ENCODE peak calls at places on chromosomes 12 and 14, in six cellular contexts. D, U, W, J, G and I are unnamed samples.

GRCh38 chr12:110776410-110776809 is 33.7 kb upstream of the PPP1CC start:
- DNase-seq in D (no peak), U (no peak), W (no peak), J (no peak), G (no peak), I (peak; percentile 26)

GRCh38 chr14:36069535-36069900 is 107.0 kb downstream of the PTCSC3 start:
- DNase-seq in D (no peak), U (peak; percentile 32), W (no peak), J (no peak), G (no peak), I (peak; percentile 55)

GRCh38 chr12:131621701-131622421 is 89.0 kb upstream of the SFSWAP start:
- DNase-seq in D (no peak), U (no peak), W (no peak), J (no peak), G (no peak), I (no peak)

GRCh38 chr12:14960548-14961465 is 594 bp downstream of the ARHGDIB start:
- DNase-seq in D (peak; percentile 60), U (no peak), W (no peak), J (no peak), G (peak; percentile 72), I (no peak)

GRCh38 chr12:31585271-31585670 is 5.7 kb downstream of the DENND5B start:
- DNase-seq in D (no peak), U (peak; percentile 73), W (no peak), J (no peak), G (no peak), I (no peak)

GRCh38 chr14:94681300-94682060 is 69.3 kb downstream of the SERPINA3 start:
- DNase-seq in D (no peak), U (peak; percentile 32), W (peak; percentile 62), J (no peak), G (peak; percentile 48), I (peak; percentile 16)

GRCh38 chr12:2673966-2674810 is 120.6 kb upstream of the FKBP4 start:
- DNase-seq in D (no peak), U (no peak), W (peak; percentile 64), J (no peak), G (no peak), I (no peak)

GRCh38 chr14:81435578-81436295 is 35.6 kb upstream of the STON2 start:
- DNase-seq in D (peak; percentile 31), U (peak; percentile 11), W (no peak), J (no peak), G (peak; percentile 55), I (peak; percentile 49)

GRCh38 chr12:45257185-45257585 is 41.3 kb downstream of the ANO6 start:
- DNase-seq in D (no peak), U (no peak), W (no peak), J (no peak), G (no peak), I (no peak)

DNA sequence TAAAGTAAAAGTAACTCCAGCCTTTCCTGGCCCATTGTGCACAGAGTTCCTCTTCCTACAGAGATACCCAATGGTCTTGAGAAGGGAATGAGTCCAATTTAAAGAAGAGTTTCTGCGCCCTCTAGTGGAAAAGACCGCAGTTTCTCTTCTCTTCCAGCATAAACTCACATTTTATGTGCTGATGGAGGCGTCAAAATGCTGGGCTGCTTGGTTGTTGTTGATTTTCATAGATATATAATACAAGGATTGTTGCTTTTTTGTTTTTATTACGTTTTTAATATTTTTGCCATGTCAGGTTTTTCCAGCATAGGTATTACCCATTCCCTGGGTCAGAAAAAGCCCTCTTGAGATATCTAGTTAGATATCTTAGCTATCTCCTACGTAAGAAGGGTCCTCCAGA is 356.9 kb upstream of the STXBP6 start:
- DNase-seq in D (no peak), U (peak; percentile 22), W (no peak), J (no peak), G (peak; percentile 48), I (no peak)
- TF ChIP-seq CTCF in D (peak; percentile 44), U (peak; percentile 45), W (no peak), J (peak; percentile 39), G (no peak), I (peak; percentile 49)

DNA sequence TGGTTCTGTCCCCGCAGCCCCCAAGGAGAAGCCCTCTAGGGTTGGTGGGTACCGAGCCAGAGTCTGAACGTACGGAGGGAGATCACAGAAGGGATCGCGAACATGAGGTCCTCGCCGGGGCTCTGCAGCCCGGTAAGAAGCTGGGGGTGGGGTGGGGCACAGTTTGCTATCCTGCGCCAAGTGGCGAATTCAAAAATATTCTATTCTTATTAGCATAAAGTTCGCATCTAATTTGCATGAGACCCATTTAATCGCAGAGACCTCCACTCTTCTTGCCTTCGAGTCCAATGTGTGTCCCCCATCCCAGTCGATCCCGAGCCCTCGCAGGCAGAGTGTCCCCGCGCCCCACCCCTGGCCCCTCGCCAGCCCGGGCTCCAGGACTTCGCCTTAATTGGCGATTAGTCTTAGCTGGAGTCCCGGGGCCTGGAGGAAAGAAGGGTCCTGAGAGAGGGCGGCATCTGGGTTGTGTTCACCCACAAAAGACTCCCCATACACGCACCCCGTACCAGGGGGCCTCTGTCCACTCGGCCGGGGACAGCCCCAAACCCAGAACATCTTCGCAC is 601 bp upstream of the ARHGEF25 start:
- DNase-seq in D (peak; percentile 74), U (no peak), W (peak; percentile 85), J (no peak), G (no peak), I (no peak)
- H3K4me3 ChIP-seq in D (peak overlapping the region; percentile 76), U (peak overlapping the region; percentile 69), W (peak overlapping the region; percentile 86), J (peak overlapping the region; percentile 54), G (peak overlapping the region; percentile 64), I (peak overlapping the region; percentile 60)

GRCh38 chr14:88864198-88864597 is 39.7 kb downstream of the TTC8 start:
- DNase-seq in D (no peak), U (no peak), W (no peak), J (no peak), G (no peak), I (no peak)
- TF ChIP-seq CTCF in D (no peak), U (no peak), W (no peak), J (no peak), G (no peak), I (no peak)

GRCh38 chr14:103260629-103261124 is 73.4 kb upstream of the EIF5 start:
- DNase-seq in D (peak; percentile 70), U (peak; percentile 30), W (no peak), J (no peak), G (peak; percentile 72), I (peak; percentile 83)
- H3K4me3 ChIP-seq in D (peak overlapping the region; percentile 57), U (peak overlapping the region; percentile 68), W (peak overlapping the region; percentile 69), J (peak overlapping the region; percentile 52), G (peak overlapping the region; percentile 11), I (peak overlapping the region; percentile 58)

GRCh38 chr12:124369901-124370378 is 75.0 kb downstream of the RFLNA start:
- DNase-seq in D (no peak), U (no peak), W (no peak), J (no peak), G (no peak), I (no peak)

GRCh38 chr12:124369055-124369900 is 74.4 kb downstream of the RFLNA start:
- DNase-seq in D (peak; percentile 91), U (peak; percentile 92), W (peak; percentile 96), J (no peak), G (peak; percentile 87), I (no peak)

GRCh38 chr12:124370851-124371250 is 76.0 kb downstream of the RFLNA start:
- DNase-seq in D (no peak), U (no peak), W (no peak), J (no peak), G (no peak), I (no peak)

GRCh38 chr12:124370384-124370783 is 75.5 kb downstream of the RFLNA start:
- DNase-seq in D (no peak), U (no peak), W (no peak), J (no peak), G (no peak), I (no peak)

GRCh38 chr12:124368421-124369032 is 73.6 kb downstream of the RFLNA start:
- DNase-seq in D (no peak), U (no peak), W (no peak), J (no peak), G (no peak), I (no peak)
- TF ChIP-seq CTCF in D (no peak), U (peak; percentile 19), W (no peak), J (no peak), G (no peak), I (no peak)

GRCh38 chr14:97602438-97603117 is 805.4 kb downstream of the VRK1 start:
- DNase-seq in D (peak; percentile 3), U (no peak), W (no peak), J (no peak), G (peak; percentile 77), I (no peak)
- H3K4me3 ChIP-seq in D (no peak overlapping the region), U (no peak overlapping the region), W (no peak overlapping the region), J (no peak overlapping the region), G (no peak overlapping the region), I (no peak overlapping the region)

DNA sequence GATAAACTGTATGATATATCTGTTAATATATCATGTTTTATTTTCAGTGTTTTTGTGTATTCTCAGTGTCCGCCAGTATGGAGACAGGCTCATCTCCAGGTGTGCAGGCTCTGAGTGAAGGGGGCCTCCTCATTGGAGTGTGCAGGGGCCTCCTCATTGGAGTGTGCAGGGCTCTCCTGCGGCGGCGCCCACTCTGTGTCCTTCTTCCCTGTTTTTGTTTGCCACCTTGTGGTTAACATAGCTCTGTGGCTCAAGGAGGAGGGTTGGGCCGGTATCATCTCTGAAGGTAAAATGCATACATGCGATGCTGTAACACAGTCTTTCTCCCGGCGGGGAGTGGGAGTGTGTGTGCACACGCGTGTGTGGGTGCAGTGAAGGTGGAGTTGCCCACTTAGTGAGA is 429.5 kb downstream of the ZFP36L1 start:
- DNase-seq in D (no peak), U (no peak), W (no peak), J (no peak), G (no peak), I (no peak)
- TF ChIP-seq CTCF in D (no peak), U (no peak), W (no peak), J (no peak), G (no peak), I (peak; percentile 7)

GRCh38 chr12:122402264-122402663 is 20.2 kb downstream of the CLIP1 start:
- DNase-seq in D (no peak), U (no peak), W (no peak), J (no peak), G (no peak), I (no peak)

GRCh38 chr12:122399254-122399591 is 23.2 kb downstream of the CLIP1 start:
- DNase-seq in D (no peak), U (no peak), W (no peak), J (no peak), G (no peak), I (no peak)

GRCh38 chr12:122403831-122404230 is 18.6 kb downstream of the CLIP1 start:
- DNase-seq in D (no peak), U (no peak), W (no peak), J (no peak), G (no peak), I (no peak)

GRCh38 chr12:122403115-122403770 is 19.2 kb downstream of the CLIP1 start:
- DNase-seq in D (no peak), U (no peak), W (no peak), J (no peak), G (no peak), I (no peak)

DNA sequence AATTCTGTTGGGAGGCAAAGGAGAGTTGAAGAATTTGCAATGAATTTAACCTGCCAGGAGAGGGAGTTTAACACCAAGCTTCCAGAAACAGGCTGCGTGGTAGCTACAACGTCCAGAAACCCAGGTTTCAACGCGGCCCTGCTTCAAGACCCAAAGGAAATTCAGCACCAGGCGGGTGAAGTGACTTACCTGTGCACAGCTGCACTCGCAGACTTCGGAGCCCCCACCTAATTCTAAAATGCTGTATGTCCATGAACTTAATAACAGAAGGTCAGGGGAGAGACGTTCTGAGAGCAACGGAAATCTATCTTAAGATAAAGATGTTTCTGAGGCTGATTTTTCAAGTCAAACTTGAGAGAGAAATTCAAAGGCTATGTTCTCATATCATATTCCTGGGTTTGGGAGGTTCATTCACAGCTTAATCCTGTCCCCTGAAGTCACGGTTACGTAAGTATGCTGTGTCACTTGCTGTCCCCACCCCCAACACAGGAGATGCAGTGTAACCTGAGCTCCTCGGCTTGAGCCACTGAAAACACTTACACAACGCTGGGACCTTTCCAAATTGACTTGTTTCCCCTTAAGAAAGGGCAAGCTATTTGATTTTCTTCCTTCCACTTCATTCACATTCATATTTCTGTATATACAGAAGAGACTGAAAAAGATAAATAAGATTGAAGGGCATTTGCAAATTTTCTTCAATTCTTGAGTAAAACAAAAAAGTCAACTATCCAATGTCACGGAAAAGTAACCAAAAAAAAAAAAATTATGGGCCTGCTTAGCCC is 22.7 kb downstream of the CLIP1 start:
- DNase-seq in D (peak; percentile 76), U (peak; percentile 96), W (peak; percentile 88), J (peak; percentile 84), G (peak; percentile 79), I (peak; percentile 54)
- H3K4me3 ChIP-seq in D (peak overlapping the region; percentile 16), U (peak overlapping the region; percentile 45), W (peak overlapping the region; percentile 49), J (peak overlapping the region; percentile 20), G (no peak overlapping the region), I (peak overlapping the region; percentile 31)